ENCODE peak calls at places on chromosomes 12 and 14, in four cellular contexts. G is breast epithelium; C is NK-92 treated with Interleukin-12 subunit alpha and Interleukin-12 subunit beta, amount 100 ng/mL, for 24 hours; B is tibial artery. W is an unnamed sample.

GRCh38 chr14:73241481-73242165 is 4.3 kb downstream of the PAPLN start:
- DNase-seq in G (no peak), C (no peak), B (no peak), W (peak; percentile 54)

GRCh38 chr12:128388461-128388921 is 121.5 kb downstream of the TMEM132C start:
- DNase-seq in G (no peak), C (no peak), B (no peak), W (no peak)

GRCh38 chr12:130220361-130220760 is 58.1 kb downstream of the FZD10 start:
- DNase-seq in B (no peak), G (no peak), C (no peak), W (no peak)

GRCh38 chr12:123363743-123364531 is 710 bp downstream of the SBNO1 start:
- DNase-seq in B (no peak), C (no peak), G (no peak), W (no peak)

GRCh38 chr12:85065816-85066482 is 29.8 kb downstream of the LRRIQ1 start:
- DNase-seq in G (no peak), B (no peak), C (no peak), W (no peak)

GRCh38 chr12:1793426-1794210 is 26.7 kb upstream of the LRTM2 start:
- DNase-seq in G (no peak), C (no peak), B (no peak), W (no peak)

GRCh38 chr12:58148405-58148804 is 207.0 kb downstream of the ATP23 start:
- DNase-seq in C (no peak), G (peak; percentile 27), B (no peak), W (no peak)

GRCh38 chr12:110270125-110270962 is 10.7 kb upstream of the ATP2A2 start:
- DNase-seq in C (no peak), B (no peak), G (peak; percentile 51), W (no peak)

GRCh38 chr12:49984476-49984890 is 11.7 kb downstream of the AQP6 start:
- DNase-seq in G (no peak), C (no peak), B (no peak), W (no peak)

GRCh38 chr12:95130096-95130495 is 56.7 kb upstream of the NR2C1 start:
- DNase-seq in G (no peak), C (no peak), B (no peak), W (no peak)

GRCh38 chr12:117165342-117165741 is 24.9 kb downstream of the FBXO21 start:
- DNase-seq in G (no peak), C (no peak), B (no peak), W (no peak)

GRCh38 chr12:49389092-49389703 is 21.9 kb downstream of the SPATS2 start:
- DNase-seq in B (peak; percentile 27), G (no peak), C (no peak), W (no peak)

GRCh38 chr14:102574840-102575478 is 17.5 kb upstream of the RCOR1 start:
- DNase-seq in B (no peak), C (no peak), G (no peak), W (no peak)

GRCh38 chr12:127293507-127294310 is 973.3 kb upstream of the TMEM132C start:
- DNase-seq in B (peak; percentile 41), G (no peak), C (no peak), W (no peak)

GRCh38 chr12:78951746-78952532 is 87.4 kb downstream of the SYT1 start:
- DNase-seq in C (no peak), B (no peak), G (no peak), W (no peak)

GRCh38 chr14:102911541-102911951 is 10.9 kb upstream of the AMN start:
- DNase-seq in C (no peak), B (no peak), G (no peak), W (no peak)

GRCh38 chr12:7374423-7375144 is 69.4 kb downstream of the CD163L1 start:
- DNase-seq in G (no peak), B (peak; percentile 40), C (no peak), W (no peak)

GRCh38 chr12:90896164-90896563 is 58.8 kb downstream of the CCER1 start:
- DNase-seq in B (no peak), C (no peak), G (no peak), W (no peak)

GRCh38 chr12:32115404-32116104 is 8.9 kb downstream of the BICD1 start:
- DNase-seq in G (peak; percentile 89), B (peak; percentile 96), C (no peak), W (peak; percentile 74)

GRCh38 chr14:61438497-61438859 is 117.1 kb downstream of the PRKCH start:
- DNase-seq in G (no peak), B (no peak), C (no peak), W (no peak)

GRCh38 chr12:98373019-98373554 is 142.3 kb upstream of the TMPO start:
- DNase-seq in B (no peak), G (no peak), C (no peak), W (no peak)

GRCh38 chr12:44385964-44386363 is 490.2 kb downstream of the NELL2 start:
- DNase-seq in C (no peak), G (no peak), B (no peak), W (no peak)

GRCh38 chr12:57260366-57260765 is 9.4 kb upstream of the STAC3 start:
- DNase-seq in C (no peak), B (no peak), G (no peak), W (no peak)

GRCh38 chr12:16474801-16475200 is 127.4 kb downstream of the MGST1 start:
- DNase-seq in G (no peak), C (no peak), B (no peak), W (no peak)

GRCh38 chr12:96047621-96048211 is 12.3 kb upstream of the LTA4H start:
- DNase-seq in C (no peak), G (no peak), B (peak; percentile 37), W (no peak)

GRCh38 chr12:34108967-34109366 is 86.7 kb downstream of the ALG10 start:
- DNase-seq in B (no peak), G (no peak), C (no peak), W (no peak)

GRCh38 chr12:119005085-119005484 is 23.7 kb downstream of the SRRM4 start:
- DNase-seq in G (no peak), B (no peak), C (no peak), W (no peak)

GRCh38 chr14:99809376-99809775 is 16.2 kb downstream of the EML1 start:
- DNase-seq in B (peak; percentile 59), C (no peak), G (no peak), W (no peak)

GRCh38 chr14:76654573-76654955 is 106.7 kb upstream of the VASH1 start:
- DNase-seq in G (no peak), B (no peak), C (no peak), W (no peak)

GRCh38 chr14:67964391-67964812 is 144.8 kb downstream of the RAD51B start:
- DNase-seq in C (no peak), G (no peak), B (no peak), W (no peak)

GRCh38 chr12:132723015-132723763 is 12.5 kb downstream of the PGAM5 start:
- DNase-seq in C (no peak), B (no peak), G (no peak), W (no peak)

GRCh38 chr12:2501464-2502181 is 293.1 kb upstream of the FKBP4 start:
- DNase-seq in G (no peak), B (no peak), C (no peak), W (no peak)

GRCh38 chr14:33052899-33053400 is 114.3 kb downstream of the NPAS3 start:
- DNase-seq in G (no peak), B (no peak), C (no peak), W (no peak)

GRCh38 chr12:26768611-26769603 is 64.1 kb downstream of the ITPR2 start:
- DNase-seq in G (no peak), C (no peak), B (no peak), W (no peak)

W was measured in ascending aorta.